ENCODE peak calls at places on chromosome 2, in four cellular contexts. One of them, this sample, is unnamed.

GRCh38 chr2:48566582-48566981 is 36.6 kb downstream of the STON1 start:
- DNase-seq in mucosa of descending colon: no peak
- DNase-seq in retinal pigment epithelial cell: no peak
- DNase-seq in GM20000: no peak
- DNase-seq in this sample: peak

GRCh38 chr2:219490186-219490585 is 8.5 kb upstream of the GMPPA start:
- DNase-seq in retinal pigment epithelial cell: no peak
- DNase-seq in GM20000: no peak
- DNase-seq in mucosa of descending colon: no peak
- DNase-seq in this sample: no peak

GRCh38 chr2:233976690-233977294 is 59.6 kb downstream of the TRPM8 start:
- DNase-seq in mucosa of descending colon: no peak
- DNase-seq in retinal pigment epithelial cell: peak
- DNase-seq in GM20000: peak
- DNase-seq in this sample: no peak

GRCh38 chr2:73255007-73255644 is 21.0 kb downstream of the CCT7 start:
- DNase-seq in mucosa of descending colon: no peak
- DNase-seq in GM20000: no peak
- DNase-seq in retinal pigment epithelial cell: no peak
- DNase-seq in this sample: no peak

GRCh38 chr2:38528008-38528442 is 74.7 kb downstream of the HNRNPLL start:
- DNase-seq in mucosa of descending colon: no peak
- DNase-seq in GM20000: no peak
- DNase-seq in retinal pigment epithelial cell: no peak
- DNase-seq in this sample: no peak

GRCh38 chr2:24915796-24916195 is 4.2 kb downstream of the ADCY3 start:
- DNase-seq in retinal pigment epithelial cell: no peak
- DNase-seq in mucosa of descending colon: no peak
- DNase-seq in GM20000: no peak
- DNase-seq in this sample: no peak

GRCh38 chr2:9690252-9690651 is 59.5 kb upstream of the YWHAQ start:
- DNase-seq in retinal pigment epithelial cell: no peak
- DNase-seq in mucosa of descending colon: no peak
- DNase-seq in GM20000: no peak
- DNase-seq in this sample: no peak

GRCh38 chr2:48915227-48915626 is 159.7 kb upstream of the LHCGR start:
- DNase-seq in retinal pigment epithelial cell: no peak
- DNase-seq in GM20000: no peak
- DNase-seq in mucosa of descending colon: no peak
- DNase-seq in this sample: no peak

GRCh38 chr2:156452971-156453370 is 16.8 kb downstream of the GPD2 start:
- DNase-seq in GM20000: no peak
- DNase-seq in retinal pigment epithelial cell: no peak
- DNase-seq in mucosa of descending colon: no peak
- DNase-seq in this sample: no peak

GRCh38 chr2:176098366-176099158 is 1.0 kb upstream of the HOXD12 start:
- DNase-seq in mucosa of descending colon: no peak
- DNase-seq in GM20000: no peak
- DNase-seq in retinal pigment epithelial cell: no peak
- DNase-seq in this sample: no peak

GRCh38 chr2:237533668-237534138 is 32.7 kb upstream of the PRLH start:
- DNase-seq in mucosa of descending colon: no peak
- DNase-seq in GM20000: no peak
- DNase-seq in retinal pigment epithelial cell: no peak
- DNase-seq in this sample: no peak

GRCh38 chr2:42931147-42931817 is 138.9 kb upstream of the HAAO start:
- DNase-seq in retinal pigment epithelial cell: no peak
- DNase-seq in mucosa of descending colon: no peak
- DNase-seq in GM20000: no peak
- DNase-seq in this sample: no peak

GRCh38 chr2:62423883-62424458 is 82.0 kb downstream of the TMEM17 start:
- DNase-seq in retinal pigment epithelial cell: no peak
- DNase-seq in GM20000: no peak
- DNase-seq in mucosa of descending colon: no peak
- DNase-seq in this sample: no peak

GRCh38 chr2:69720404-69720803 is 21.5 kb upstream of the ANXA4 start:
- DNase-seq in mucosa of descending colon: no peak
- DNase-seq in GM20000: no peak
- DNase-seq in retinal pigment epithelial cell: no peak
- DNase-seq in this sample: no peak
- TF ChIP-seq CTCF in mucosa of descending colon: no peak
- TF ChIP-seq CTCF in GM20000: no peak
- TF ChIP-seq CTCF in retinal pigment epithelial cell: peak
- TF ChIP-seq CTCF in this sample: no peak

DNA sequence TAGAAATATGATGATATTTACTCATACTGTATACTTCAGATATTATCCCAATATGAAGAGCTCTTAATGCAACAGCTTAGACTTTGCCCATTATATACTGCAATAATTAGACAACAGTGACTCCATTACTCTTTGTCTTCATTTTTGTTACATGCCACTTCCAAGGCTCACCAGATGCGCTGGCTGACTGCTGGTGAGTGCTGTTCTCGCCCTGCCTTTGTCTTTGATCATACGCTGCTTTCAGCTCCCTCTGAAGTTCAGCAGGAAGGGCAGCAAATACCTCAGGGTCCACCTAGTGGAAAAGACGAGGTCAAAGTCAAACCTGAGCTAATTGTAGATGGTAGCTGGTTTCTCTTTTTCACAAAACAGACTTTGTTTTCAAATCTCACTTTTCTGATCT is 66.3 kb downstream of the EIF5B start:
- DNase-seq in GM20000: no peak
- DNase-seq in mucosa of descending colon: no peak
- DNase-seq in retinal pigment epithelial cell: no peak
- DNase-seq in this sample: no peak
- TF ChIP-seq CTCF in GM20000: no peak
- TF ChIP-seq CTCF in mucosa of descending colon: no peak
- TF ChIP-seq CTCF in retinal pigment epithelial cell: peak
- TF ChIP-seq CTCF in this sample: no peak

GRCh38 chr2:54503192-54503591 is 47.1 kb downstream of the SPTBN1 start:
- DNase-seq in GM20000: peak
- DNase-seq in retinal pigment epithelial cell: no peak
- DNase-seq in mucosa of descending colon: no peak
- DNase-seq in this sample: peak
- TF ChIP-seq CTCF in GM20000: peak
- TF ChIP-seq CTCF in retinal pigment epithelial cell: peak
- TF ChIP-seq CTCF in mucosa of descending colon: no peak
- TF ChIP-seq CTCF in this sample: peak

DNA sequence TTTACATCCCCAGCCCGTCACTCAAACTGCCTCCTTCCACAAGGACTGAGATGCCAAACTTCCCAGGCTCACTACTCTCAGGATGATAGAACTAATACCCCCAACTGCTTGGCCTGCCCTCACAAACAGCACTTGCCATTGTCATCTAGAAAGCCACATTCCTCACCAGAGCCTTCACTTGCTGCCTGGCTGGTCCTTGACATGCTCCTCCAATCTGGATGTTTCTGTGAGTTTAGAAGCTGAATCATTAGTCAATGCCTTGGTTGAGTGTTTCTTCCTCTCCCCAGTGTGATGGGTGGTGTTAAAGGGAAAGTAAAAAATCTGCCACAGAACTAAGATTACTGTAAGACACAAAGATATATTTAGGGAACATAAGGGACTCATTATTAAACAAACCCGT is 52.5 kb downstream of the MARCHF4 start:
- DNase-seq in mucosa of descending colon: no peak
- DNase-seq in retinal pigment epithelial cell: no peak
- DNase-seq in GM20000: no peak
- DNase-seq in this sample: no peak
- TF ChIP-seq CTCF in mucosa of descending colon: no peak
- TF ChIP-seq CTCF in retinal pigment epithelial cell: no peak
- TF ChIP-seq CTCF in GM20000: no peak
- TF ChIP-seq CTCF in this sample: no peak

GRCh38 chr2:75603477-75603876 is 42.7 kb upstream of the EVA1A start:
- DNase-seq in mucosa of descending colon: no peak
- DNase-seq in GM20000: no peak
- DNase-seq in retinal pigment epithelial cell: no peak
- DNase-seq in this sample: no peak

GRCh38 chr2:75604479-75604878 is 42.1 kb upstream of the MRPL19 start:
- DNase-seq in GM20000: no peak
- DNase-seq in mucosa of descending colon: no peak
- DNase-seq in retinal pigment epithelial cell: no peak
- DNase-seq in this sample: no peak

GRCh38 chr2:75606851-75607798 is 39.5 kb upstream of the MRPL19 start:
- DNase-seq in retinal pigment epithelial cell: no peak
- DNase-seq in mucosa of descending colon: no peak
- DNase-seq in GM20000: no peak
- DNase-seq in this sample: no peak

GRCh38 chr2:75607988-75608683 is 38.4 kb upstream of the MRPL19 start:
- DNase-seq in mucosa of descending colon: no peak
- DNase-seq in GM20000: no peak
- DNase-seq in retinal pigment epithelial cell: peak
- DNase-seq in this sample: no peak

GRCh38 chr2:75605770-75606535 is 40.6 kb upstream of the MRPL19 start:
- DNase-seq in GM20000: no peak
- DNase-seq in retinal pigment epithelial cell: peak
- DNase-seq in mucosa of descending colon: no peak
- DNase-seq in this sample: peak
- TF ChIP-seq CTCF in GM20000: no peak
- TF ChIP-seq CTCF in retinal pigment epithelial cell: peak
- TF ChIP-seq CTCF in mucosa of descending colon: no peak
- TF ChIP-seq CTCF in this sample: no peak

GRCh38 chr2:113005030-113005509 is at the start of gene IL36A:
- DNase-seq in GM20000: no peak
- DNase-seq in mucosa of descending colon: no peak
- DNase-seq in retinal pigment epithelial cell: no peak
- DNase-seq in this sample: no peak
- TF ChIP-seq CTCF in GM20000: no peak
- TF ChIP-seq CTCF in mucosa of descending colon: no peak
- TF ChIP-seq CTCF in retinal pigment epithelial cell: no peak
- TF ChIP-seq CTCF in this sample: no peak

DNA sequence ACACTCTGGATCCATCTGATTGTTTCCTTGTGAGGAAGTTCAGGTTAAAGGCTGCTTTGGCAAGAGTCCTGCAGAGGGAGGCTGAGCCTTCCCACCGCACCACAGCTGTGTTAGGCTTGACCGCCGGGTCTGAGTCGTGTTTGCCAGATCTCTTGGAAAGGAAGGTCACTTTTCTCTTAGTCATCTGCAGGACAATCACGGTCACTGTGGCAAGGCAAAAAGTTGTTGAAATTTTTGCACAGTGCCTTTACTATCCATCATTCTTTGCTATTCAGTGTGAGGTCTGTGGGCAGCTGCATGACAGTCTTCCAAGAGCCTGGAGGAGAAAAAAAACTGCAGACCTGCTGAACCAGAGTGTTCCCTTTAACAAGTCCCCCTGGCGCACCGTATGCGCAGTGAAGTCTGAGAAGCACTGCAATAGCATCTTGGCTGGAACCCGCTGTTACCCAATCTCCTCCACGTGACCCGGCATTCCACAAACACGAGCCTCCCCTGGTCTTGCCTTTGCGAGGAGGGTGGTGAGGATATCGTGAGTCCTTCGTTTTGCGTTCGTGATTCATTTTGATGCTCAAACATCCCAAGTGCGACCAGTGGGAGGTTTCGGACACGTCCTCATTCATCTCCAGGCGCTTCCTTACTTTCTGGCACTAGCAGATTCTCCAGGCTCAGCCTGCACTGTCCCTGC is 23.0 kb downstream of the BIN1 start:
- DNase-seq in mucosa of descending colon: no peak
- DNase-seq in GM20000: no peak
- DNase-seq in retinal pigment epithelial cell: no peak
- DNase-seq in this sample: peak
- TF ChIP-seq CTCF in mucosa of descending colon: no peak
- TF ChIP-seq CTCF in GM20000: no peak
- TF ChIP-seq CTCF in retinal pigment epithelial cell: peak
- TF ChIP-seq CTCF in this sample: no peak

GRCh38 chr2:1789610-1790009 is 45.3 kb upstream of the PXDN start:
- DNase-seq in mucosa of descending colon: no peak
- DNase-seq in retinal pigment epithelial cell: no peak
- DNase-seq in GM20000: no peak
- DNase-seq in this sample: no peak
- TF ChIP-seq CTCF in mucosa of descending colon: no peak
- TF ChIP-seq CTCF in retinal pigment epithelial cell: peak
- TF ChIP-seq CTCF in GM20000: no peak
- TF ChIP-seq CTCF in this sample: no peak

GRCh38 chr2:138841459-138841858 is 61.3 kb upstream of the NXPH2 start:
- DNase-seq in GM20000: no peak
- DNase-seq in retinal pigment epithelial cell: no peak
- DNase-seq in mucosa of descending colon: no peak
- DNase-seq in this sample: no peak
- TF ChIP-seq CTCF in GM20000: no peak
- TF ChIP-seq CTCF in retinal pigment epithelial cell: no peak
- TF ChIP-seq CTCF in mucosa of descending colon: no peak
- TF ChIP-seq CTCF in this sample: no peak

GRCh38 chr2:213148572-213149331 is 2.7 kb downstream of the IKZF2 start:
- DNase-seq in retinal pigment epithelial cell: no peak
- DNase-seq in GM20000: no peak
- DNase-seq in mucosa of descending colon: no peak
- DNase-seq in this sample: no peak
- TF ChIP-seq CTCF in retinal pigment epithelial cell: no peak
- TF ChIP-seq CTCF in GM20000: no peak
- TF ChIP-seq CTCF in mucosa of descending colon: no peak
- TF ChIP-seq CTCF in this sample: no peak